ENCODE peak calls at places on chromosome 2, in four cellular contexts. One of them, this sample, is unnamed.

GRCh38 chr2:5392658-5393057 is 299.5 kb upstream of the SOX11 start:
- DNase-seq in astrocyte of the hippocampus: no peak
- DNase-seq in psoas muscle: no peak
- DNase-seq in T-helper 9 cell: no peak
- DNase-seq in this sample: no peak

GRCh38 chr2:105396254-105397024 is 2.4 kb downstream of the FHL2 start:
- DNase-seq in astrocyte of the hippocampus: peak
- DNase-seq in psoas muscle: peak
- DNase-seq in T-helper 9 cell: no peak
- DNase-seq in this sample: no peak

GRCh38 chr2:36802952-36803351 is 106.4 kb downstream of the VIT start:
- DNase-seq in astrocyte of the hippocampus: no peak
- DNase-seq in psoas muscle: no peak
- DNase-seq in T-helper 9 cell: no peak
- DNase-seq in this sample: no peak

GRCh38 chr2:152664725-152665124 is 52.5 kb downstream of the PRPF40A start:
- DNase-seq in astrocyte of the hippocampus: no peak
- DNase-seq in psoas muscle: no peak
- DNase-seq in T-helper 9 cell: no peak
- DNase-seq in this sample: no peak

GRCh38 chr2:235008584-235009044 is 56.8 kb downstream of the SH3BP4 start:
- DNase-seq in astrocyte of the hippocampus: no peak
- DNase-seq in psoas muscle: peak
- DNase-seq in T-helper 9 cell: no peak
- DNase-seq in this sample: no peak

GRCh38 chr2:237306083-237306786 is 107.7 kb downstream of the COL6A3 start:
- DNase-seq in astrocyte of the hippocampus: peak
- DNase-seq in psoas muscle: no peak
- DNase-seq in T-helper 9 cell: no peak
- DNase-seq in this sample: no peak

GRCh38 chr2:218883491-218884490 is 3.1 kb downstream of the WNT10A start:
- DNase-seq in astrocyte of the hippocampus: no peak
- DNase-seq in psoas muscle: peak
- DNase-seq in T-helper 9 cell: peak
- DNase-seq in this sample: peak

GRCh38 chr2:157751462-157752058 is 122.9 kb upstream of the ACVR1C start:
- DNase-seq in astrocyte of the hippocampus: peak
- DNase-seq in psoas muscle: peak
- DNase-seq in T-helper 9 cell: no peak
- DNase-seq in this sample: peak

This sample was measured in GM23338.